ENCODE peak calls at places on chromosomes 13 and 19, in eight cellular contexts. X is body of pancreas; H is mucosa of gallbladder; Y is CD4-positive, CD25-positive, alpha-beta regulatory T cell; T is activated CD4-positive, alpha-beta T cell treated with anti-CD3 and anti-CD28 coated beads for 4 hours; F is iPS-NIHi11; P is stimulated activated CD4-positive, alpha-beta T cell treated with anti-CD3 and anti-CD28 coated beads, Interleukin-4, amount 100 ng/mL, for 48 hours; Z is NK-92 treated with Interleukin-12 subunit alpha and Interleukin-12 subunit beta, amount 100 ng/mL, for 24 hours. E is an unnamed sample.
A peak's percentile ranks its signal among the peaks of the same experiment; 100 is the strongest.

GRCh38 chr19:34044011-34044410 is 128.3 kb upstream of the LSM14A start:
- DNase-seq in X (no peak), H (no peak), Y (no peak), T (no peak), F (no peak), P (no peak), Z (no peak), E (no peak)

GRCh38 chr19:30387311-30388115 is 15.3 kb downstream of the ZNF536 start:
- DNase-seq in X (no peak), H (no peak), Y (no peak), T (no peak), F (no peak), P (no peak), Z (no peak), E (no peak)

GRCh38 chr19:33719366-33720154 is 77.1 kb upstream of the KCTD15 start:
- DNase-seq in X (no peak), H (no peak), Y (no peak), T (no peak), F (no peak), P (no peak), Z (no peak), E (peak; percentile 27)

GRCh38 chr13:80037505-80037888 is 303.4 kb downstream of the SPRY2 start:
- DNase-seq in X (no peak), H (no peak), Y (no peak), T (no peak), F (no peak), P (no peak), Z (no peak), E (no peak)

GRCh38 chr13:27504126-27504525 is 53.8 kb upstream of the MTIF3 start:
- DNase-seq in X (no peak), H (no peak), Y (no peak), T (no peak), F (no peak), P (no peak), Z (no peak), E (no peak)

GRCh38 chr19:41431426-41432386 is 4.5 kb upstream of the B3GNT8 start:
- DNase-seq in X (peak; percentile 53), H (no peak), Y (peak; percentile 44), T (no peak), F (no peak), P (no peak), Z (no peak), E (no peak)

GRCh38 chr19:32642771-32643170 is 32.2 kb downstream of the ANKRD27 start:
- DNase-seq in X (no peak), H (no peak), Y (peak; percentile 91), T (peak; percentile 59), F (no peak), P (peak; percentile 47), Z (no peak), E (no peak)

GRCh38 chr19:16062789-16063188 is 13.5 kb upstream of the TPM4 start:
- DNase-seq in X (peak; percentile 44), H (no peak), Y (peak; percentile 69), T (peak; percentile 52), F (peak; percentile 84), P (peak; percentile 65), Z (peak; percentile 14), E (peak; percentile 81)

GRCh38 chr13:61531383-61532065 is 115.9 kb upstream of the PCDH20 start:
- DNase-seq in X (no peak), H (no peak), Y (no peak), T (no peak), F (no peak), P (no peak), Z (no peak), E (no peak)

GRCh38 chr13:71290963-71291937 is 575.8 kb downstream of the DACH1 start:
- DNase-seq in X (peak; percentile 80), H (no peak), Y (peak; percentile 77), T (peak; percentile 54), F (no peak), P (no peak), Z (no peak), E (no peak)

GRCh38 chr19:54208784-54209057 is 8.1 kb downstream of the RPS9 start:
- DNase-seq in X (no peak), H (no peak), Y (no peak), T (no peak), F (no peak), P (no peak), Z (no peak), E (no peak)

GRCh38 chr13:106376411-106377112 is 158.9 kb downstream of the EFNB2 start:
- DNase-seq in X (peak; percentile 6), H (no peak), Y (no peak), T (no peak), F (no peak), P (no peak), Z (no peak), E (no peak)

GRCh38 chr19:50817941-50818858 is 5.4 kb downstream of the KLK1 start:
- DNase-seq in X (peak; percentile 93), H (peak; percentile 19), Y (peak; percentile 29), T (no peak), F (peak; percentile 98), P (peak; percentile 67), Z (no peak), E (peak; percentile 73)

GRCh38 chr19:33225458-33225925 is at the start of gene SLC7A10:
- DNase-seq in X (no peak), H (no peak), Y (no peak), T (no peak), F (peak; percentile 82), P (no peak), Z (no peak), E (no peak)

E was measured in upper lobe of right lung.